ENCODE peak calls at places on chromosomes 12 and 14, in four cellular contexts. N is K562, L is keratinocyte, I is IMR-90. A is an unnamed sample.

GRCh38 chr14:86091811-86092210 is 561.9 kb downstream of the FLRT2 start:
- DNase-seq in N (no peak), L (no peak), I (peak; percentile 57), A (no peak)

GRCh38 chr14:84129028-84129427 is 1400.9 kb upstream of the FLRT2 start:
- DNase-seq in L (no peak), N (no peak), I (no peak), A (peak; percentile 31)

GRCh38 chr12:72673853-72674252 is 401.7 kb downstream of the TRHDE start:
- DNase-seq in L (no peak), I (no peak), N (no peak), A (no peak)

GRCh38 chr12:92968201-92968813 is 39.2 kb upstream of the EEA1 start:
- DNase-seq in I (peak; percentile 13), L (no peak), N (no peak), A (peak; percentile 67)

GRCh38 chr12:54017027-54017788 is 8.4 kb downstream of the HOXC8 start:
- DNase-seq in L (no peak), N (peak; percentile 49), I (no peak), A (no peak)

GRCh38 chr12:12056951-12057350 is 13.8 kb upstream of the BCL2L14 start:
- DNase-seq in L (no peak), I (no peak), N (no peak), A (no peak)

GRCh38 chr14:21104448-21105060 is 3.7 kb downstream of the TMEM253 start:
- DNase-seq in N (peak; percentile 56), I (peak; percentile 77), L (no peak), A (peak; percentile 78)

GRCh38 chr14:99063620-99064225 is 208.3 kb downstream of the BCL11B start:
- DNase-seq in N (no peak), L (no peak), I (no peak), A (no peak)

GRCh38 chr12:42868291-42868690 is 278.7 kb upstream of the PRICKLE1 start:
- DNase-seq in N (no peak), I (no peak), L (no peak), A (no peak)

GRCh38 chr14:61034416-61035100 is 53.5 kb downstream of the SLC38A6 start:
- DNase-seq in N (no peak), I (no peak), L (no peak), A (peak; percentile 43)

GRCh38 chr12:1845427-1845826 is 25.1 kb downstream of the LRTM2 start:
- DNase-seq in N (no peak), L (no peak), I (no peak), A (no peak)

GRCh38 chr12:27951898-27952297 is 20.6 kb downstream of the PTHLH start:
- DNase-seq in I (no peak), N (no peak), L (no peak), A (no peak)

GRCh38 chr12:88400302-88400701 is 180.0 kb downstream of the KITLG start:
- DNase-seq in I (no peak), N (no peak), L (no peak), A (no peak)

GRCh38 chr14:23358553-23359166 is 6.0 kb upstream of the SLC22A17 start:
- DNase-seq in I (no peak), L (no peak), N (no peak), A (no peak)

GRCh38 chr14:62885451-62885850 is 159.8 kb downstream of the KCNH5 start:
- DNase-seq in L (no peak), I (peak; percentile 4), N (no peak), A (no peak)

GRCh38 chr12:32595251-32595650 is 83.8 kb upstream of the DNM1L start:
- DNase-seq in L (peak; percentile 61), I (peak; percentile 82), N (no peak), A (no peak)

GRCh38 chr14:100894416-100894815 is 9.1 kb downstream of the RTL1 start:
- DNase-seq in L (no peak), N (no peak), I (no peak), A (no peak)

GRCh38 chr12:127179199-127179598 is 1087.8 kb upstream of the TMEM132C start:
- DNase-seq in I (no peak), N (no peak), L (no peak), A (no peak)

GRCh38 chr12:111850526-111850925 is 8.5 kb downstream of the MAPKAPK5 start:
- DNase-seq in I (no peak), L (no peak), N (no peak), A (peak; percentile 16)

GRCh38 chr12:127680516-127680915 is 586.5 kb upstream of the TMEM132C start:
- DNase-seq in N (no peak), I (no peak), L (no peak), A (no peak)

GRCh38 chr12:121513464-121514183 is 67.2 kb downstream of the KDM2B start:
- DNase-seq in I (no peak), N (peak; percentile 96), L (no peak), A (no peak)

GRCh38 chr12:67441736-67442346 is 172.7 kb downstream of the CAND1 start:
- DNase-seq in L (no peak), I (peak; percentile 77), N (peak; percentile 67), A (peak; percentile 47)

GRCh38 chr14:90355540-90356518 is 24.1 kb upstream of the NRDE2 start:
- DNase-seq in N (no peak), I (no peak), L (no peak), A (no peak)

GRCh38 chr14:43898709-43899108 is 608.4 kb downstream of the FSCB start:
- DNase-seq in N (no peak), L (no peak), I (no peak), A (no peak)

GRCh38 chr14:90503582-90503981 is 106.8 kb downstream of the CALM1 start:
- DNase-seq in L (no peak), I (no peak), N (no peak), A (no peak)

GRCh38 chr12:125403145-125403789 is 338.0 kb downstream of the AACS start:
- DNase-seq in I (peak; percentile 6), L (no peak), N (peak; percentile 30), A (peak; percentile 24)

GRCh38 chr12:6235499-6235898 is 35.3 kb downstream of the CD9 start:
- DNase-seq in I (no peak), L (no peak), N (no peak), A (peak; percentile 42)

GRCh38 chr12:105740337-105740736 is 398.4 kb downstream of the NUAK1 start:
- DNase-seq in N (no peak), I (no peak), L (no peak), A (peak; percentile 6)

GRCh38 chr14:90777830-90778467 is 38.3 kb downstream of the TTC7B start:
- DNase-seq in N (no peak), L (no peak), I (no peak), A (no peak)

GRCh38 chr12:30823140-30823669 is 68.5 kb upstream of the CAPRIN2 start:
- DNase-seq in N (no peak), L (no peak), I (no peak), A (no peak)

GRCh38 chr12:130948136-130948535 is 5.6 kb upstream of the ADGRD1 start:
- DNase-seq in N (peak; percentile 31), L (no peak), I (no peak), A (no peak)

GRCh38 chr14:77708749-77709148 is 846 bp downstream of the SLIRP start:
- DNase-seq in N (no peak), I (no peak), L (no peak), A (no peak)
- H3K9me1 ChIP-seq in N (no peaks in the 10 kb centered on the region), I (no peaks in the 10 kb centered on the region), L (no peaks in the 10 kb centered on the region), A (no peaks in the 10 kb centered on the region)

GRCh38 chr14:69358966-69359365 is 39.1 kb downstream of the ERH start:
- DNase-seq in I (no peak), L (no peak), N (no peak), A (no peak)
- H3K9me1 ChIP-seq in I (no peaks in the 10 kb centered on the region), L (no peaks in the 10 kb centered on the region), N (no peaks in the 10 kb centered on the region), A (no peaks in the 10 kb centered on the region)

DNA sequence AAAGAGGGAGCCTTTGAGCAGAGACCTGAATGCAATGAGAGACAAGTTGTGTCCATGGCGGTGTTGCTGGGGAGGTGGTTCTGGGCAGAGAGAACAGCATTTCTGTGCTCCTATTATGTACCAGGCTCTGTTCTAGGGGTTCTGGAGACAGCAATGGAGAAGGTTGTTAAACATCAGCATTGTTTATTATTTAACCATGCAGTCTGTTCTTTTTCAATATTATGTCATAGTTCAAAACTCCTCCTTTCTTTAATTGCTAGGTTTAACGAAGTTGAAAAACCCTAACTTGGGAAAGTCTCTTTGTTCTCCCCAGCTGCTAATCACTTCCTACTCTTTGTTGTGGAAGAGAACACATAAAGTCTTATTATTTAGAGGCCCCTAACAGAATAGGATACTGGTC is 279.3 kb downstream of the RAD51B start:
- DNase-seq in I (no peak), N (no peak), L (no peak), A (no peak)
- H3K9me1 ChIP-seq in I (peaks cover 2% of the 10 kb centered on the region), N (no peaks in the 10 kb centered on the region), L (no peaks in the 10 kb centered on the region), A (no peaks in the 10 kb centered on the region)

GRCh38 chr14:71711619-71712018 is 220.6 kb upstream of the RGS6 start:
- DNase-seq in L (no peak), N (no peak), I (peak; percentile 94), A (peak; percentile 79)

GRCh38 chr14:71712478-71712877 is 219.8 kb upstream of the RGS6 start:
- DNase-seq in L (no peak), N (no peak), I (no peak), A (no peak)

GRCh38 chr14:71711131-71711530 is 221.1 kb upstream of the RGS6 start:
- DNase-seq in I (no peak), L (no peak), N (no peak), A (no peak)

GRCh38 chr14:71710001-71710400 is 222.2 kb upstream of the RGS6 start:
- DNase-seq in N (no peak), I (no peak), L (no peak), A (no peak)

GRCh38 chr14:71709076-71709475 is 223.2 kb upstream of the RGS6 start:
- DNase-seq in L (no peak), N (no peak), I (no peak), A (no peak)
- H3K9me1 ChIP-seq in L (no peaks in the 10 kb centered on the region), N (no peaks in the 10 kb centered on the region), I (peaks cover 23% of the 10 kb centered on the region), A (no peaks in the 10 kb centered on the region)

GRCh38 chr14:50944647-50945413 is 547 bp upstream of the PYGL start:
- DNase-seq in N (peak; percentile 7), I (peak; percentile 35), L (no peak), A (peak; percentile 41)

GRCh38 chr14:50947446-50947845 is 3.2 kb upstream of the PYGL start:
- DNase-seq in I (peak; percentile 67), L (no peak), N (no peak), A (no peak)

GRCh38 chr14:50943943-50944646 is at the start of gene PYGL:
- DNase-seq in I (peak; percentile 49), N (peak; percentile 72), L (no peak), A (peak; percentile 57)

GRCh38 chr14:50948205-50948604 is 3.9 kb upstream of the PYGL start:
- DNase-seq in I (no peak), L (no peak), N (no peak), A (no peak)

DNA sequence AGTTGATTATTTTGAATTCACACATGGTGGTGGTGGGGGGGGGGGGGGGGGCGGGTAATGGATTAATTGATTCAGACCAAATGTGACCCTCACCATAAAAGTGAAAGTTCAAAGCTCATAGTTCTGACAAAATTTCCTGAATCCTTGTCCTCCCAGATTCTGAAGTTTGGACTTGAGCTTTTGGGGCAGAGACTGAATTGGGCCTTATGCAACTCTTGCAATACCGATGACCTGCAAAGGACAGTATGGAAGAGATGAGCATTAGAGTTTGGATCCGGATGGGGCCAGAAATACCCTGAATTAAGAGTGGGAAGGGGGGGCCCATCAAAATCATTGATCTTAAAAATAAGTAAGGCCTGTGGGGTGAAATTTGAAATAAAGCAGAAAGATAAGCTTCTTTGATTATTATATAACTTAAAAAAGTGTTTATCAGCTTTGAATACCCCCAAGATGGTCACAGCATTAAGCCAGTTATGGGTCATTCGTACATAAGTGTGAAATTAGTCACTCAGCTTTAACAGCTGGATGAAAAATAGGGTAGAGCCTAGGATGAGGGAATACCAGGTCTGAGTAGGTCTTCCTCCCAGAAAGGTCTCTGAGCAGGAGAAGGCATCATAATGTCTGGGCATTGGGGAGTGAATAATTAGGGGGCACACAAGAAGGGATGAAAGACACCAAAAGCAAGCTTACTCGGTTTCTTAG is 2.1 kb upstream of the PYGL start:
- DNase-seq in L (no peak), I (no peak), N (no peak), A (no peak)
- H3K9me1 ChIP-seq in L (no peaks in the 10 kb centered on the region), I (no peaks in the 10 kb centered on the region), N (no peaks in the 10 kb centered on the region), A (no peaks in the 10 kb centered on the region)

A was measured in endothelial cell of umbilical vein.